ENCODE peak calls at places on chromosomes 6 and 20, in nine cellular contexts. N is IMR-90; S is adrenal gland; L is Caco-2; C is PC-9; V is neuronal stem cell; U is effector memory CD4-positive, alpha-beta T cell; X is tibial nerve; F is body of pancreas. P is an unnamed sample.

GRCh38 chr6:133899556-133899955 is 10.6 kb downstream of the TCF21 start:
- DNase-seq in N (peak; percentile 55), S (no peak), L (no peak), C (no peak), V (no peak), U (no peak), X (no peak), F (no peak), P (no peak)

GRCh38 chr6:40794581-40794980 is 207.4 kb upstream of the LRFN2 start:
- DNase-seq in N (no peak), S (no peak), L (no peak), C (no peak), V (no peak), U (no peak), X (no peak), F (no peak), P (no peak)

GRCh38 chr20:53833333-53834043 is 236.9 kb downstream of the BCAS1 start:
- DNase-seq in N (no peak), S (no peak), L (no peak), C (no peak), V (no peak), U (no peak), X (no peak), F (no peak), P (no peak)

GRCh38 chr6:169906741-169907418 is 155.5 kb downstream of the ERMARD start:
- DNase-seq in N (no peak), S (peak; percentile 39), L (no peak), C (no peak), V (no peak), U (no peak), X (no peak), F (no peak), P (no peak)

GRCh38 chr6:41053056-41053455 is at the start of gene APOBEC2:
- DNase-seq in N (no peak), S (peak; percentile 46), L (no peak), C (no peak), V (no peak), U (no peak), X (no peak), F (peak; percentile 84), P (peak; percentile 51)

GRCh38 chr20:30921286-30922071 is 336.0 kb upstream of the DEFB115 start:
- DNase-seq in N (no peak), S (no peak), L (no peak), C (no peak), V (no peak), U (no peak), X (no peak), F (no peak), P (no peak)

GRCh38 chr6:45487645-45488044 is 109.9 kb upstream of the SUPT3H start:
- DNase-seq in N (no peak), S (no peak), L (no peak), C (no peak), V (no peak), U (no peak), X (no peak), F (no peak), P (no peak)

GRCh38 chr6:16184129-16184528 is 54.3 kb upstream of the GMPR start:
- DNase-seq in N (peak; percentile 7), S (peak; percentile 67), L (no peak), C (no peak), V (no peak), U (no peak), X (no peak), F (peak; percentile 68), P (peak; percentile 52)

GRCh38 chr20:8749986-8750385 is 318.9 kb upstream of the PLCB4 start:
- DNase-seq in N (peak; percentile 86), S (no peak), L (no peak), C (no peak), V (no peak), U (no peak), X (no peak), F (no peak), P (no peak)

GRCh38 chr6:424741-425417 is 33.3 kb downstream of the IRF4 start:
- DNase-seq in N (no peak), S (no peak), L (no peak), C (no peak), V (no peak), U (no peak), X (no peak), F (no peak), P (no peak)

GRCh38 chr6:88785478-88785877 is 177.9 kb downstream of the RNGTT start:
- DNase-seq in N (no peak), S (no peak), L (no peak), C (no peak), V (no peak), U (no peak), X (no peak), F (no peak), P (no peak)

GRCh38 chr20:38023181-38024085 is 9.8 kb downstream of the TTI1 start:
- DNase-seq in N (peak; percentile 96), S (no peak), L (no peak), C (no peak), V (no peak), U (no peak), X (no peak), F (no peak), P (no peak)

GRCh38 chr20:13430346-13431002 is 208.3 kb downstream of the TASP1 start:
- DNase-seq in N (peak; percentile 29), S (no peak), L (peak; percentile 42), C (peak; percentile 42), V (no peak), U (no peak), X (no peak), F (no peak), P (no peak)

GRCh38 chr20:62127799-62128198 is 5.5 kb downstream of the LSM14B start:
- DNase-seq in N (no peak), S (no peak), L (no peak), C (no peak), V (no peak), U (no peak), X (no peak), F (no peak), P (no peak)

GRCh38 chr20:62132421-62132820 is 10.1 kb downstream of the LSM14B start:
- DNase-seq in N (no peak), S (no peak), L (no peak), C (no peak), V (no peak), U (no peak), X (no peak), F (no peak), P (no peak)

GRCh38 chr20:62128499-62128898 is 6.2 kb downstream of the LSM14B start:
- DNase-seq in N (no peak), S (no peak), L (no peak), C (no peak), V (no peak), U (no peak), X (no peak), F (no peak), P (no peak)

GRCh38 chr20:62131560-62132320 is 9.5 kb downstream of the LSM14B start:
- DNase-seq in N (no peak), S (no peak), L (no peak), C (no peak), V (no peak), U (no peak), X (no peak), F (no peak), P (no peak)

DNA sequence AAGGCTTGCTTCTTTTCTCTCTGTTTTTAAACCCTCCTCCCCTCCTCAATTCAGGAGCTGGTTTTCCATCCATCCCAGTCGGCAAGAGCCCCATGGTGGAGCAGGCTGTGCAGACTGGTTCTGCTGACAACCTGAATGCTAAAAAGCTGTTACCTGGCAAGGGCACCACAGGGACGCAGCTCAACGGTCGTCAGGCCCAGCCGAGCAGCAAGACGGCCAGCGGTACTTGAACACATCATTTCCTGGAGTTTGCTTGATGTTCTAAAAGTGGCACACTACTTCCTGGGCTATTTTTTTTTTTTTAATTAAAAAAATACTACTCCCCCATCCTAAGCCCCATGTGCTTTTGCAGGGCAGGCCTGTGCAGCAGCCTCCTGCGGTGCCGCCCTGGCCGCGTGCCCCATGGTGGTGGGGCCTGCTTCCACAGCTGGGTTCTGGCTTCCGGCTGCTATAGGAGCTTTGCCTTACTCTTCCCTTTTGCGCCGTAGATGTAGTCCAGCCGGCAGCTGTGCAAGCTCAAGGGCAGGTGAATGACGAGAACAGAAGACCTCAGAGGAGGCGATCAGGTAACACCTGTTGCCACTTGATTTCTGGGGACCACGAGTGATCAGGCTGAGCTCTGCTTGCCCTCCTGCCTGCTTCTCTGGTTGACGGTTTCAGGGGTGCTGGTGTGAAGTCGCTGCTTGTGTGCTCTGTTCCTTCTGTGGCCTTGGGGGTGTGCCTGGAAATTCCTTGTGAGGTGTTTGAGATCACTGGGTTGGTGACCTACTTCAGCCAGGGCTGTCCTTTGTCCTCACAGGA is 7.7 kb downstream of the LSM14B start:
- DNase-seq in N (no peak), S (no peak), L (no peak), C (no peak), V (no peak), U (no peak), X (no peak), F (no peak), P (no peak)
- H3K4me1 ChIP-seq in N (peaks cover 3% of the 10 kb centered on the region), S (peaks cover 10% of the 10 kb centered on the region), L (no peaks in the 10 kb centered on the region), C (no peaks in the 10 kb centered on the region), V (no peaks in the 10 kb centered on the region), U (no peaks in the 10 kb centered on the region), X (no peaks in the 10 kb centered on the region), F (no peaks in the 10 kb centered on the region), P (no peaks in the 10 kb centered on the region)

GRCh38 chr6:167689751-167690150 is 137.0 kb upstream of the AFDN start:
- DNase-seq in N (no peak), S (peak; percentile 11), L (no peak), C (no peak), V (no peak), U (no peak), X (no peak), F (no peak), P (no peak)
- H3K4me3 ChIP-seq in N (no peak overlapping the region), S (no peak overlapping the region), L (no peak overlapping the region), C (no peak overlapping the region), V (no peak overlapping the region), U (no peak overlapping the region), X (no peak overlapping the region), F (no peak overlapping the region), P (no peak overlapping the region)

GRCh38 chr6:116595247-116595646 is 21.0 kb upstream of the RSPH4A start:
- DNase-seq in N (no peak), S (no peak), L (no peak), C (no peak), V (no peak), U (no peak), X (no peak), F (no peak), P (no peak)
- H3K4me1 ChIP-seq in N (no peaks in the 10 kb centered on the region), S (no peaks in the 10 kb centered on the region), L (no peaks in the 10 kb centered on the region), C (no peaks in the 10 kb centered on the region), V (no peaks in the 10 kb centered on the region), U (no peaks in the 10 kb centered on the region), X (no peaks in the 10 kb centered on the region), F (peaks cover 8% of the 10 kb centered on the region), P (no peaks in the 10 kb centered on the region)

DNA sequence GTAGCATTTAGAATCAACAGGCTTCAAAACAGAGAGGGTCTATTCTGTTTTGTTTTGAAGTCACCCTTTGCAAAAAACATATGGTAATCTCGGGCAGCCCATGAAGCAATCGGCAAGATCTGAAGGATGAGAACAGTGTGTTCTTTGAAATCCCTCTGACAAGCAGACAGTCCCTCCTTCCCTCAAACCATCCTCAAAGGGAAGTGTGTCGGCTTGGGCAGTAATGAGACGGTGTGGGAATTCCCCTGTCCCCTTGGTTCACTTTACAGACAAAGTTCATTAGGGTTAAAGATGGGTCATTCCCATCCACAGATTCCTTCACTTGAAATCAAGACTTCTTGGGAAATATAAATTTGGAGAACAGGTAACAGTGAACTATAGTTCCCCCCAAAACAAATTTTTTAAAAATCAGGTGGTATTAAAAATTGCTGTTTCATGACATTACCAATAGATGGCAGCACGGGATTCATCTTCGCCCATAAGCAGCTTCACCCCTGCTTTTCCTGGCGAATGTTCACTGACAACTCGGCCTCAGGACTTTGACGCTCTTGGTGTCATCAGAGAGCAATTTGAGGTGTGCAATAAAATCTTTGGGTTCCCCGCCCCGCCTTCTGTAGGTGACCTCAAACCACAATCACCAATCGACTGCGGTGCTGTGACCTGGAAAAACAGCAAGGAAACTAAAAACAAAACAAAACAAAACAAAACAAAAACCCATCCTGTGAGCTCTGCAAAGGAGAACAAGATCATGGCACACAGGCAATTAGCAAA is 159.3 kb upstream of the TNFAIP3 start:
- DNase-seq in N (peak; percentile 86), S (peak; percentile 78), L (peak; percentile 88), C (peak; percentile 94), V (peak; percentile 24), U (peak; percentile 89), X (peak; percentile 38), F (peak; percentile 59), P (peak; percentile 47)
- H3K4me3 ChIP-seq in N (no peak overlapping the region), S (no peak overlapping the region), L (no peak overlapping the region), C (peak overlapping the region; percentile 6), V (no peak overlapping the region), U (no peak overlapping the region), X (no peak overlapping the region), F (no peak overlapping the region), P (no peak overlapping the region)